ENCODE peak calls at places on chromosomes 4 and X, in ten cellular contexts. Q, C, V, K, X, T, W, U, O and D are unnamed samples.

GRCh38 chr4:113436360-113436759 is 325.2 kb downstream of the CAMK2D start:
- DNase-seq in Q (peak; percentile 61), C (peak; percentile 61), V (no peak), K (no peak), X (no peak), T (peak; percentile 71), W (no peak), U (peak; percentile 9), O (no peak), D (no peak)

GRCh38 chr4:41028392-41029076 is 185.8 kb downstream of the APBB2 start:
- DNase-seq in Q (peak; percentile 24), C (no peak), V (no peak), K (no peak), X (no peak), T (no peak), W (no peak), U (no peak), O (no peak), D (no peak)

GRCh38 chr4:94491322-94491721 is 39.6 kb downstream of the PDLIM5 start:
- DNase-seq in Q (no peak), C (peak; percentile 71), V (no peak), K (no peak), X (no peak), T (peak; percentile 74), W (no peak), U (no peak), O (no peak), D (no peak)

GRCh38 chr4:40718571-40718970 is 31.2 kb upstream of the NSUN7 start:
- DNase-seq in Q (no peak), C (no peak), V (no peak), K (peak; percentile 73), X (no peak), T (no peak), W (no peak), U (peak; percentile 25), O (no peak), D (no peak)

GRCh38 chr4:67727124-67727850 is 26.3 kb upstream of the UBA6 start:
- DNase-seq in Q (no peak), C (peak; percentile 78), V (no peak), K (no peak), X (peak; percentile 58), T (peak; percentile 60), W (no peak), U (no peak), O (peak; percentile 93), D (no peak)

GRCh38 chr4:188228279-188228678 is 89.0 kb downstream of the TRIML1 start:
- DNase-seq in Q (no peak), C (no peak), V (no peak), K (no peak), X (no peak), T (no peak), W (no peak), U (no peak), O (no peak), D (no peak)

GRCh38 chr4:168604496-168605373 is 107.9 kb downstream of the PALLD start:
- DNase-seq in Q (peak; percentile 79), C (peak; percentile 87), V (peak; percentile 75), K (no peak), X (peak; percentile 49), T (peak; percentile 88), W (no peak), U (no peak), O (peak; percentile 31), D (no peak)

GRCh38 chr4:140150636-140150885 is 3.4 kb downstream of the MAML3 start:
- DNase-seq in Q (no peak), C (no peak), V (peak; percentile 72), K (peak; percentile 82), X (peak; percentile 92), T (no peak), W (no peak), U (no peak), O (no peak), D (peak; percentile 57)

GRCh38 chr4:7926822-7927221 is 12.8 kb downstream of the AFAP1 start:
- DNase-seq in Q (no peak), C (no peak), V (no peak), K (no peak), X (no peak), T (no peak), W (no peak), U (no peak), O (no peak), D (no peak)

GRCh38 chr4:52157641-52158316 is 106.7 kb downstream of the SPATA18 start:
- DNase-seq in Q (no peak), C (no peak), V (no peak), K (no peak), X (no peak), T (peak; percentile 1), W (no peak), U (no peak), O (no peak), D (no peak)

GRCh38 chr4:89468632-89469031 is 161.0 kb upstream of the GPRIN3 start:
- DNase-seq in Q (no peak), C (no peak), V (no peak), K (no peak), X (no peak), T (no peak), W (no peak), U (no peak), O (no peak), D (no peak)

GRCh38 chrX:70769659-70770232 is 138.8 kb downstream of the TEX11 start:
- DNase-seq in Q (no peak), C (peak; percentile 15), V (peak; percentile 2), K (no peak), X (peak; percentile 46), T (no peak), W (no peak), U (no peak), O (no peak), D (no peak)

GRCh38 chr4:55358668-55359067 is 12.6 kb downstream of the SRD5A3 start:
- DNase-seq in Q (peak; percentile 84), C (peak; percentile 75), V (no peak), K (no peak), X (peak; percentile 87), T (peak; percentile 76), W (no peak), U (no peak), O (peak; percentile 73), D (no peak)

GRCh38 chr4:151743128-151743854 is 17.5 kb downstream of the GATB start:
- DNase-seq in Q (no peak), C (no peak), V (no peak), K (no peak), X (no peak), T (no peak), W (no peak), U (no peak), O (peak; percentile 6), D (no peak)

GRCh38 chrX:129634541-129634940 is 20.2 kb downstream of the APLN start:
- DNase-seq in Q (no peak), C (no peak), V (no peak), K (no peak), X (no peak), T (no peak), W (no peak), U (no peak), O (no peak), D (no peak)

GRCh38 chrX:2673611-2674010 is 17.5 kb upstream of the CD99 start:
- DNase-seq in Q (no peak), C (no peak), V (no peak), K (no peak), X (no peak), T (no peak), W (no peak), U (no peak), O (no peak), D (no peak)

GRCh38 chr4:53015681-53016080 is 153.6 kb downstream of the RASL11B start:
- DNase-seq in Q (peak; percentile 28), C (peak; percentile 60), V (peak; percentile 29), K (no peak), X (peak; percentile 32), T (peak; percentile 54), W (no peak), U (peak; percentile 50), O (no peak), D (no peak)

GRCh38 chrX:22338740-22339139 is 66.0 kb downstream of the CBLL2 start:
- DNase-seq in Q (no peak), C (peak; percentile 34), V (no peak), K (no peak), X (no peak), T (peak; percentile 9), W (no peak), U (no peak), O (no peak), D (no peak)

GRCh38 chr4:20995591-20995990 is 295.3 kb downstream of the PACRGL start:
- DNase-seq in Q (no peak), C (no peak), V (no peak), K (no peak), X (no peak), T (no peak), W (no peak), U (no peak), O (no peak), D (no peak)